ENCODE peak calls at places on chromosomes 16 and 17, in nine cellular contexts. B, L, D, G, Y, J, Q, W and R are unnamed samples.

GRCh38 chr17:79781691-79782575 is 4.0 kb downstream of the CBX2 start:
- DNase-seq in L (no peak), Q (no peak), W (no peak), G (no peak), D (no peak), B (no peak), Y (no peak), J (no peak), R (no peak)

GRCh38 chr17:8210761-8211458 is 535 bp upstream of the AURKB start:
- DNase-seq in J (no peak), L (no peak), D (no peak), G (no peak), W (no peak), Y (no peak), Q (no peak), B (peak), R (no peak)

GRCh38 chr16:2704983-2705275 is 15.1 kb downstream of the PRSS27 start:
- DNase-seq in D (no peak), W (no peak), Q (no peak), B (no peak), L (no peak), G (no peak), Y (no peak), J (no peak), R (no peak)

GRCh38 chr17:17155568-17155967 is 50.6 kb downstream of the PLD6 start:
- DNase-seq in J (no peak), G (no peak), Q (no peak), D (no peak), L (no peak), B (no peak), W (no peak), Y (no peak), R (no peak)

GRCh38 chr17:63476857-63477470 is at the start of gene ACE:
- DNase-seq in L (peak), D (no peak), Q (peak), B (peak), J (peak), W (peak), G (peak), Y (no peak), R (no peak)

GRCh38 chr16:6682142-6682811 is 650.4 kb upstream of the RBFOX1 start:
- DNase-seq in W (peak), Y (no peak), D (no peak), B (peak), G (no peak), L (no peak), Q (no peak), J (no peak), R (no peak)

GRCh38 chr17:3556905-3557767 is 476 bp downstream of the TRPV3 start:
- DNase-seq in Y (no peak), J (no peak), G (no peak), W (no peak), D (no peak), Q (no peak), L (no peak), B (no peak), R (no peak)

GRCh38 chr17:48627625-48628510 is 1.7 kb upstream of the HOXB9 start:
- DNase-seq in D (no peak), L (no peak), J (no peak), G (no peak), W (no peak), Y (no peak), B (no peak), Q (no peak), R (no peak)

GRCh38 chr17:48084932-48085331 is 16.3 kb downstream of the CBX1 start:
- DNase-seq in W (no peak), D (no peak), Q (no peak), L (no peak), G (no peak), Y (no peak), B (no peak), J (no peak), R (no peak)

GRCh38 chr17:66711403-66711802 is 123.5 kb upstream of the CACNG5 start:
- DNase-seq in J (no peak), W (no peak), B (no peak), L (no peak), G (no peak), Y (no peak), D (no peak), Q (no peak), R (no peak)

GRCh38 chr17:66714046-66715023 is 120.6 kb upstream of the CACNG5 start:
- DNase-seq in G (no peak), L (no peak), D (no peak), J (no peak), Y (no peak), Q (no peak), B (peak), W (no peak), R (no peak)

GRCh38 chr17:66713533-66714042 is 121.3 kb upstream of the CACNG5 start:
- DNase-seq in B (no peak), G (no peak), Q (no peak), J (no peak), W (no peak), D (no peak), L (no peak), Y (no peak), R (peak)

GRCh38 chr17:66711936-66712335 is 123.0 kb upstream of the CACNG5 start:
- DNase-seq in L (no peak), Y (no peak), B (no peak), J (no peak), Q (no peak), W (no peak), D (peak), G (no peak), R (no peak)

GRCh38 chr17:66712453-66712852 is 122.5 kb upstream of the CACNG5 start:
- DNase-seq in L (no peak), J (no peak), Q (no peak), W (no peak), D (no peak), G (no peak), B (no peak), Y (no peak), R (no peak)
- H3K27ac ChIP-seq in L (no peak), J (no peak), Q (no peak), W (peak), D (no peak), G (no peak), B (no peak), Y (no peak), R (no peak)

DNA sequence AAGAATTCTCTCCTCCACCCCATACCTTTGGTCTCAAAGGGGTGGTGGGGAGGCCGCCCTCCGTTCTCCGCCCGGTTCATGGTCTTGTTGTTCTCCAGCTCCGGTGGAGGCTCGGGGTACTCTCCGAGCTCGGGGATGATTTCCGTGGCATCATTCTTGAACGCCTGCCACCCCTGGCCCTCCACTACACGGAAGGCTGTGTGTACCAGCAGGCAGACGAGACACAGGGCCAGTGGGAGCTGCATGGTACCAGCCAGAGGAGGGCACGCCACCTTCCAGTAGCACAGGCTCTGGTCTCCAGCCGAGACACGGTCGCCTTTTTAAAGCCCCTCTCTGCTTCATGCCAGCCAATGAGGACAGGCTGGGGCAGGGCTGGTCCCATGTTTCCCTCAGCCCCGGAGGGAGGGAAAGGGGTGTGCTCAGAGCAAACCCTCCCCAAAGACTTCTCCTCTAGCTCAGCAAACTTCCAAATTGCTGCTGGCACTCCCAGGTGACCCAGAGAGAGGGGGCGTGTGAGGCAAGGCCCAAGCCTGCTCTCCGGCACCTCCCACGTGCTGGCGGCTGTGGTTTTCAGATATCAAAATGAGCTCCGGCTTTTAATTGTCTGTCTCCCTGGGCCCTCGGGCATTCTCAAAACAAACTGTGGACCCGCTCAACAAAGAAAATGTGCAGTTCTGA is at the start of gene SOST:
- DNase-seq in W (no peak), B (no peak), J (no peak), G (no peak), Q (no peak), D (no peak), L (peak), Y (no peak), R (no peak)
- H3K27ac ChIP-seq in W (peak), B (no peak), J (no peak), G (no peak), Q (no peak), D (no peak), L (no peak), Y (peak), R (no peak)

DNA sequence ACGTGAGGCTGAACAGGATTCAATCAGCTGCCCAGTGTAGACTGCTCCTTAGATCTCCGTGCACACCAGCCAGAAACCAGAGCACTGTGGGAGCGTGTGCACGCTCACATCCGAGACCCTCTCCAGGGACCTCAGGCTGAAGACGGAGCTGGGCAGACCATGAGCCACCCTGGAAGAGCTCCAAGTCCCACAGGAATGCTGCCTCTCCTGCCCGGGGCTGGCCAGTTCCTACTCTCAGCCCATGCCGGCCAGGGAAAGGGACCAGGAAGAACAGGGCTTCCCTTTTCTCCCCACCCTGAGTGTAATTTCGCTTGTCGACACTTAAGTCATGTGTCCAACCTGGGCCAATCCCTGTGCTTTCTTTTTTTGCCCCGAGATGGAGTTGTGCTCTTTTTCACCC is 6.9 kb downstream of the ALYREF start:
- DNase-seq in B (no peak), D (no peak), Y (no peak), L (peak), J (no peak), Q (no peak), G (no peak), W (no peak), R (no peak)
- H3K27ac ChIP-seq in B (no peak), D (no peak), Y (peak), L (peak), J (no peak), Q (no peak), G (no peak), W (no peak), R (peak)

DNA sequence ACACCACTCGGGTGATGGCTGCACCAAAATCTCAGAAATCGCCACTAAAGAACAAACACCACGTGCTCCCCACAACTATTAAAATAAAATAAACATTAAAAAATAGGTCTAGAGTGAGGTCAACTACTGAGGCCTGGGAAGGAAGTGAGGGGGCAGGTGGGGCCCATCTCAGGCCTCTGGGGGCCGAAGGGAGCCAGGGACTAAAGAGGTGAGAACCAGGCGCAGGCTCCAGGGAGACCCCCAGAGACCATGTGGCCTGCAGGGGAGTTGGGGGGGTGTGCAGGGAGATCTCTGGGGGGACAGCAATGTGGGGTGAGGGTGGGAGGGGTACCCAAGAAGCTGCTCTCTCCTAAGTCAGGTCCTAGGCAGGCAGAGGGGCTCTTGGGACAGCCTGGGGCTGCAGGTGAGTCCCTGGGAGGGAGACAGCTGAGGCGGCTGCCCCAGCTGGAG is 111.3 kb upstream of the SMURF2 start:
- DNase-seq in G (no peak), L (no peak), J (no peak), Y (no peak), D (no peak), W (no peak), B (no peak), Q (no peak), R (no peak)
- H3K27ac ChIP-seq in G (no peak), L (no peak), J (no peak), Y (no peak), D (no peak), W (peak), B (peak), Q (no peak), R (no peak)

GRCh38 chr16:81633680-81634379 is 145.3 kb upstream of the PLCG2 start:
- DNase-seq in G (no peak), Y (no peak), L (no peak), B (no peak), D (no peak), J (no peak), Q (no peak), W (no peak), R (no peak)
- H3K27ac ChIP-seq in G (peak), Y (no peak), L (peak), B (no peak), D (no peak), J (peak), Q (no peak), W (peak), R (no peak)

DNA sequence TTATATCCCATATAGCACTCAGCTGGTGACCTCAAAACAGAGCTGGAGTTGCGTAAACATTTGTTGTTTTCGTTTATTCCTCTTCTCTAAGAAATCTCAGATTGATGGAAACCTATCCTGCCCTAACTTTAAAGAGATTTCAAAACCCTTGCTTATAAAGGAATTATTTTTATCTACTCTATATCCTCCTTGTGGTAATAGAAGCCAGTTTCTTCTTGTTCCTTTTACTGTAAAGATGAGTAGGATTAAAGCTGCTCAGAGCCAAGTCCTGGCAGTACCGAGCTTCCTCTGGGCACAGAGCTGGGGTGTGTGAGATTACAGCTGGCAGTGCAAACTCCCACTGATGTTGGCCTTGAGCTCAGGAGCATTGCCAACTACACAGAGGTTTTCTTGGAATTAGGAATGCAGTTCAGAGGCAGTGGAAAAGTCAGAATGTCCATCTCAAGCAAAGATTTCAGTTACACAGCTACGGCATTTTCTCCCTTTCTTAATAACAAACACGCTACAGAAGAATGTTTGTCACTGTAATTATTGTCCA is 1.4 kb downstream of the KCTD2 start:
- DNase-seq in G (no peak), J (no peak), Y (no peak), D (no peak), L (peak), Q (peak), W (no peak), B (no peak), R (no peak)
- H3K27ac ChIP-seq in G (no peak), J (no peak), Y (peak), D (no peak), L (no peak), Q (peak), W (no peak), B (no peak), R (no peak)

GRCh38 chr17:28944862-28945741 is 6.2 kb downstream of the PHF12 start:
- DNase-seq in W (no peak), L (peak), Y (no peak), J (no peak), B (peak), G (no peak), Q (peak), D (no peak), R (no peak)
- H3K27ac ChIP-seq in W (no peak), L (no peak), Y (peak), J (peak), B (peak), G (no peak), Q (peak), D (no peak), R (no peak)